ENCODE peak calls at places on chromosomes 11 and 22, in four cellular contexts. One of them, this sample, is unnamed.

GRCh38 chr22:23286296-23286695 is 106.0 kb downstream of the BCR start:
- DNase-seq in GM12878: no peak
- DNase-seq in K562: peak; percentile 27
- DNase-seq in HepG2: no peak
- DNase-seq in this sample: no peak

GRCh38 chr11:62048101-62048500 is 75.7 kb upstream of the INCENP start:
- DNase-seq in GM12878: no peak
- DNase-seq in K562: no peak
- DNase-seq in HepG2: no peak
- DNase-seq in this sample: no peak

GRCh38 chr11:94834931-94835330 is 66.8 kb downstream of the AMOTL1 start:
- DNase-seq in GM12878: no peak
- DNase-seq in K562: no peak
- DNase-seq in HepG2: no peak
- DNase-seq in this sample: no peak

GRCh38 chr11:57637626-57638004 is 12.1 kb downstream of the YPEL4 start:
- DNase-seq in GM12878: no peak
- DNase-seq in K562: no peak
- DNase-seq in HepG2: no peak
- DNase-seq in this sample: no peak

GRCh38 chr11:13781153-13781552 is 112.7 kb downstream of the FAR1 start:
- DNase-seq in GM12878: no peak
- DNase-seq in K562: no peak
- DNase-seq in HepG2: peak; percentile 57
- DNase-seq in this sample: no peak

GRCh38 chr22:40757071-40757470 is 62.1 kb downstream of the SLC25A17 start:
- DNase-seq in GM12878: no peak
- DNase-seq in K562: no peak
- DNase-seq in HepG2: no peak
- DNase-seq in this sample: no peak

GRCh38 chr22:24486501-24486921 is 8.6 kb upstream of the UPB1 start:
- DNase-seq in GM12878: no peak
- DNase-seq in K562: no peak
- DNase-seq in HepG2: peak; percentile 44
- DNase-seq in this sample: no peak

GRCh38 chr11:113189909-113190667 is 124.3 kb upstream of the TTC12 start:
- DNase-seq in GM12878: no peak
- DNase-seq in K562: peak; percentile 67
- DNase-seq in HepG2: no peak
- DNase-seq in this sample: no peak

GRCh38 chr11:26710489-26710888 is 11.4 kb downstream of the SLC5A12 start:
- DNase-seq in GM12878: no peak
- DNase-seq in K562: no peak
- DNase-seq in HepG2: no peak
- DNase-seq in this sample: no peak

GRCh38 chr22:44484618-44485017 is 13.4 kb downstream of the RTL6 start:
- DNase-seq in GM12878: no peak
- DNase-seq in K562: no peak
- DNase-seq in HepG2: no peak
- DNase-seq in this sample: no peak

GRCh38 chr22:26691377-26691716 is 34.0 kb downstream of the MIAT start:
- DNase-seq in GM12878: no peak
- DNase-seq in K562: no peak
- DNase-seq in HepG2: no peak
- DNase-seq in this sample: no peak

GRCh38 chr22:36350751-36351594 is 36.8 kb downstream of the MYH9 start:
- DNase-seq in GM12878: no peak
- DNase-seq in K562: no peak
- DNase-seq in HepG2: peak; percentile 91
- DNase-seq in this sample: no peak

GRCh38 chr11:12403995-12404345 is 26.6 kb downstream of the PARVA start:
- DNase-seq in GM12878: no peak
- DNase-seq in K562: no peak
- DNase-seq in HepG2: no peak
- DNase-seq in this sample: no peak

GRCh38 chr11:103888541-103888951 is 147.9 kb upstream of the DDI1 start:
- DNase-seq in GM12878: no peak
- DNase-seq in K562: no peak
- DNase-seq in HepG2: no peak
- DNase-seq in this sample: no peak

GRCh38 chr11:111310088-111310487 is 11.7 kb downstream of the POU2AF3 start:
- DNase-seq in GM12878: no peak
- DNase-seq in K562: no peak
- DNase-seq in HepG2: no peak
- DNase-seq in this sample: no peak

GRCh38 chr11:1861435-1862411 is 8.8 kb downstream of the LSP1 start:
- DNase-seq in GM12878: no peak
- DNase-seq in K562: no peak
- DNase-seq in HepG2: no peak
- DNase-seq in this sample: no peak

GRCh38 chr11:44955019-44955738 is 4.5 kb upstream of the TP53I11 start:
- DNase-seq in GM12878: no peak
- DNase-seq in K562: peak; percentile 61
- DNase-seq in HepG2: no peak
- DNase-seq in this sample: no peak

GRCh38 chr22:46373838-46374662 is 38.5 kb downstream of the TRMU start:
- DNase-seq in GM12878: peak; percentile 48
- DNase-seq in K562: no peak
- DNase-seq in HepG2: no peak
- DNase-seq in this sample: no peak

GRCh38 chr11:61384271-61385242 is 7.8 kb upstream of the TMEM216 start:
- DNase-seq in GM12878: no peak
- DNase-seq in K562: peak; percentile 82
- DNase-seq in HepG2: peak; percentile 39
- DNase-seq in this sample: peak; percentile 30

GRCh38 chr11:69388661-69389060 is 92.8 kb upstream of the LINC01488 start:
- DNase-seq in GM12878: no peak
- DNase-seq in K562: no peak
- DNase-seq in HepG2: no peak
- DNase-seq in this sample: no peak

GRCh38 chr22:17120711-17121234 is 387 bp downstream of the TMEM121B start:
- DNase-seq in GM12878: no peak
- DNase-seq in K562: peak; percentile 20
- DNase-seq in HepG2: no peak
- DNase-seq in this sample: peak; percentile 52

GRCh38 chr11:93740802-93741093 is 547 bp downstream of the TAF1D start:
- DNase-seq in GM12878: no peak
- DNase-seq in K562: peak; percentile 80
- DNase-seq in HepG2: peak; percentile 60
- DNase-seq in this sample: peak; percentile 33

GRCh38 chr22:19886605-19887250 is 32.1 kb upstream of the GNB1L start:
- DNase-seq in GM12878: no peak
- DNase-seq in K562: no peak
- DNase-seq in HepG2: no peak
- DNase-seq in this sample: no peak

GRCh38 chr22:19174106-19175025 is 4.2 kb downstream of the SLC25A1 start:
- DNase-seq in GM12878: peak; percentile 15
- DNase-seq in K562: peak; percentile 59
- DNase-seq in HepG2: peak; percentile 57
- DNase-seq in this sample: no peak

DNA sequence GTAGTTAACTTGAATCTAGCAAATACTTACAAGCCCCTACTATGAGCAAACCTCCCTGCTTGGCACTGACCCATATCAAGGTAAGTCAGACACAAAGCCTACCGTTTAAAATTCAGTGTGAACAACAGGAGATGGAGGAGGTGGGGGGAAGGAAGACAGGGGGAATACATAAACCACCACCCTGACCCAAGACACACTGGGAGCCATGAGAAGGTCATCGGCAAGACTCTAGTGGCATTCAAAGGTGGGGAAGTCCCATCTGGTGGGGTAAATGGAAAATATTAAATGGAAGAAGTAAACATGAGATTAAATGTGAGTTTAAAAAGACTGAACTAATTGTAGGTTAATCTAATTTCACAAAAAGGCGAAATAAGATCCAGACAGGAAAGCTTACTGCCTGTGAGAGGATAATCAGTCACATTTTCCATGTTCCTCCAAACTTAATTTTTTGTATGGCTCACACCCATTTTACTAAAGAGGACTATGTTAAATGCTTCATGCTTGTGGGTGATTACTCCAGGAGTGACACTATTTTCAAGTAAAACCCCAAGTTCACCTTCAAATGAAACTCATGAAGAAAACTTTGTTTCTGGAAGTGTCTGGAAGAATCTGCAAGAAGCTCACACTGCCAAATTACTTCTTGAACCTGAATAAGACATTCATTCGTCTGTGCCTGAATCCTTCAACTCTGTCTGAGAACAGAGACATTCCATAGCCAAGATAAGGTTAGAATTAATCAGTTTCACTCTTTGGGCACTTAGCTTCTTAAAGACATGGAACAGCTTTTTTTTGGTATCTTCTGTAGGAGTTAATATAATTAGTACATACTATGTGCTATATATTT is 51.7 kb downstream of the PITPNB start:
- DNase-seq in GM12878: no peak
- DNase-seq in K562: no peak
- DNase-seq in HepG2: no peak
- DNase-seq in this sample: no peak
- TF ChIP-seq FOXK2 in GM12878: no peak
- TF ChIP-seq FOXK2 in K562: no peak
- TF ChIP-seq FOXK2 in HepG2: no peak
- TF ChIP-seq FOXK2 in this sample: no peak

GRCh38 chr11:6920702-6921101 is at the start of gene OR2D3:
- DNase-seq in GM12878: no peak
- DNase-seq in K562: no peak
- DNase-seq in HepG2: no peak
- DNase-seq in this sample: no peak
- TF ChIP-seq TARDBP in GM12878: no peak
- TF ChIP-seq TARDBP in K562: no peak
- TF ChIP-seq TARDBP in HepG2: no peak
- TF ChIP-seq TARDBP in this sample: no peak

GRCh38 chr11:108307751-108308150 is 84.9 kb downstream of the ATM start:
- DNase-seq in GM12878: no peak
- DNase-seq in K562: no peak
- DNase-seq in HepG2: no peak
- DNase-seq in this sample: no peak
- TF ChIP-seq BHLHE40 in GM12878: no peak
- TF ChIP-seq BHLHE40 in K562: no peak
- TF ChIP-seq BHLHE40 in HepG2: no peak
- TF ChIP-seq BHLHE40 in this sample: no peak

GRCh38 chr11:70506986-70507385 is 108.7 kb downstream of the CTTN start:
- DNase-seq in GM12878: no peak
- DNase-seq in K562: no peak
- DNase-seq in HepG2: no peak
- DNase-seq in this sample: no peak
- TF ChIP-seq FOXK2 in GM12878: no peak
- TF ChIP-seq FOXK2 in K562: no peak
- TF ChIP-seq FOXK2 in HepG2: no peak
- TF ChIP-seq FOXK2 in this sample: no peak

GRCh38 chr11:83063073-83063754 is 8.5 kb downstream of the RAB30 start:
- DNase-seq in GM12878: peak; percentile 88
- DNase-seq in K562: no peak
- DNase-seq in HepG2: no peak
- DNase-seq in this sample: no peak
- TF ChIP-seq TARDBP in GM12878: no peak
- TF ChIP-seq TARDBP in K562: no peak
- TF ChIP-seq TARDBP in HepG2: no peak
- TF ChIP-seq TARDBP in this sample: no peak

DNA sequence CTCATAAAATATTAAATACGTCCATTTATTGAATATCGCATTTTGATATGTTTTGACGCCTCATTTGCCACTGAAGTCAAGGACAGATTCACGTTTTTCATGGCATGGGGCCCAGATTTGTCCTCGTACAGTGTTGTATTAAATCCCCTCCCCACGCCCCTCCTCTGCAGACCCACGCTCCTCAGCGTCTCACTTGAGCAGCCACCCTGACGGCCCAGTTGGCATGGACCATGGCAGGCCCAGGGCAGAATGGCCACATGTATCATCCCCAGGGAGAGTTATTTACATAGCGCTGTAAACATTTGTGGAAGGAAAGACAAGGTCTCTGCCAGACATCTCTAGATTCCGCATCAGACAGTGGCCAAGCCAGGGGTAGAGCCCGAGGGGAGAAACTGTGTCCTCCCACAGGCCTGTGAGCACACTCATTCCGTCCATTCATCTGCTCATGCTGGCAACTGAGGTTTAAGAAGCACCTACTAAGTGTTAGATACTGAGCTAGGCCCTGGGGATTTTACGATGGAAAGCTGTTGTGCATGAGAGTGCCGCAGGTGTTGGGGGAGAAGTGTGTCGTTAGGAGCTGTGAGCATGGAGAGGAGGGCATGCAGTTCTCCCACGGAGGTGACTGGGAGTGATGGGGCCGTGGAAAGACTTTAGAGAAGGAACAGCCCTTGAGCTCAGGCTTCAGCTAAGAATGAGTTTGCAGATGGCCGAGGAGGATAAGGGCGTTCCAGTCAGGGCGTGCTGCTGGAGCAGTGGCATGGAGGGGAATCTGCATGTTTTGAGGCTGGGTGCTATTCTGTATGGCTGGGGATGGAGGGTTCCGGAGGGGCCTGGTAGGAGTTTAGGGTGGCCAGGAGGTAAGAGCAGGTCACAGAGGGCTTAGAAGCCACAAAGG is 94.8 kb downstream of the GRIK4 start:
- DNase-seq in GM12878: no peak
- DNase-seq in K562: peak; percentile 11
- DNase-seq in HepG2: no peak
- DNase-seq in this sample: no peak
- TF ChIP-seq BHLHE40 in GM12878: no peak
- TF ChIP-seq BHLHE40 in K562: no peak
- TF ChIP-seq BHLHE40 in HepG2: no peak
- TF ChIP-seq BHLHE40 in this sample: no peak

GRCh38 chr11:345179-345578 is 24.1 kb upstream of the B4GALNT4 start:
- DNase-seq in GM12878: no peak
- DNase-seq in K562: no peak
- DNase-seq in HepG2: no peak
- DNase-seq in this sample: no peak
- TF ChIP-seq FOXK2 in GM12878: no peak
- TF ChIP-seq FOXK2 in K562: no peak
- TF ChIP-seq FOXK2 in HepG2: no peak
- TF ChIP-seq FOXK2 in this sample: no peak

This sample was measured in HEK293T.